ENCODE peak calls at places on chromosomes 16 and 17, in eight cellular contexts. X is right cardiac atrium, J is right atrium auricular region, Y is HL-60, E is cardiac muscle cell, K is tibial artery, L is RWPE1, A is thoracic aorta. O is an unnamed sample.

GRCh38 chr17:74642995-74643394 is 19.5 kb upstream of the CD300E start:
- DNase-seq in L (no peak), K (peak), X (no peak), A (no peak), E (no peak), J (no peak), Y (no peak), O (no peak)

GRCh38 chr17:82520041-82520910 is 744 bp downstream of the FOXK2 start:
- DNase-seq in A (no peak), L (no peak), E (peak), X (peak), J (no peak), Y (peak), K (no peak), O (peak)

GRCh38 chr17:52150935-52151334 is 7.6 kb downstream of the CA10 start:
- DNase-seq in E (no peak), Y (no peak), A (no peak), J (no peak), L (no peak), X (no peak), K (no peak), O (no peak)

GRCh38 chr16:87457724-87458423 is 35.0 kb downstream of the ZCCHC14 start:
- DNase-seq in Y (no peak), E (peak), A (no peak), J (no peak), K (no peak), L (peak), X (peak), O (peak)

GRCh38 chr17:5971969-5972368 is 98.2 kb upstream of the WSCD1 start:
- DNase-seq in A (no peak), J (no peak), Y (no peak), K (no peak), L (no peak), E (no peak), X (no peak), O (no peak)

GRCh38 chr17:19554393-19554792 is 20.7 kb downstream of the SLC47A1 start:
- DNase-seq in L (no peak), E (peak), J (peak), X (no peak), Y (no peak), K (no peak), A (no peak), O (no peak)

GRCh38 chr16:31214705-31215286 is 877 bp downstream of the TRIM72 start:
- DNase-seq in E (no peak), L (no peak), A (no peak), J (no peak), Y (no peak), K (no peak), X (peak), O (no peak)

GRCh38 chr17:45149669-45150603 is 1.7 kb downstream of the HEXIM1 start:
- DNase-seq in A (no peak), L (no peak), Y (peak), J (peak), E (peak), K (peak), X (peak), O (peak)

GRCh38 chr17:76384987-76385891 is 830 bp downstream of the SPHK1 start:
- DNase-seq in Y (no peak), K (peak), A (no peak), J (peak), E (peak), L (peak), X (no peak), O (peak)

GRCh38 chr16:49876716-49877129 is 20.8 kb upstream of the ZNF423 start:
- DNase-seq in A (no peak), X (peak), E (peak), L (peak), K (peak), Y (no peak), J (peak), O (peak)

GRCh38 chr17:74450925-74451403 is 15.5 kb upstream of the CD300A start:
- DNase-seq in L (no peak), J (peak), K (no peak), A (no peak), Y (no peak), X (no peak), E (no peak), O (no peak)

GRCh38 chr16:3013998-3014690 is 1.4 kb downstream of the CLDN9 start:
- DNase-seq in L (no peak), J (no peak), E (no peak), A (no peak), K (no peak), Y (no peak), X (no peak), O (no peak)

GRCh38 chr16:66930189-66930588 is 4.0 kb downstream of the CIAO2B start:
- DNase-seq in Y (no peak), A (no peak), L (no peak), J (no peak), E (peak), K (no peak), X (no peak), O (peak)

GRCh38 chr16:54355251-54355650 is 68.7 kb upstream of the IRX3 start:
- DNase-seq in Y (no peak), E (peak), L (no peak), X (no peak), K (no peak), J (no peak), A (no peak), O (no peak)

GRCh38 chr17:76544123-76544915 is 4.5 kb downstream of the PRCD start:
- DNase-seq in A (no peak), Y (no peak), K (peak), L (no peak), J (no peak), X (peak), E (no peak), O (no peak)

GRCh38 chr17:44308320-44308818 is at the start of gene RUNDC3A:
- DNase-seq in X (peak), L (peak), K (peak), J (peak), Y (peak), E (peak), A (peak), O (peak)

GRCh38 chr16:976389-976931 is 5.1 kb upstream of the SOX8 start:
- DNase-seq in E (no peak), L (no peak), K (no peak), J (no peak), X (peak), A (no peak), Y (no peak), O (no peak)

GRCh38 chr17:17445925-17446665 is 30.7 kb upstream of the MED9 start:
- DNase-seq in J (no peak), X (no peak), L (peak), E (peak), Y (no peak), A (no peak), K (no peak), O (peak)

GRCh38 chr16:86834451-86835035 is 256.2 kb downstream of the FOXL1 start:
- DNase-seq in L (no peak), Y (no peak), E (peak), J (no peak), K (no peak), X (no peak), A (no peak), O (peak)

GRCh38 chr16:88769617-88770458 is 15.2 kb downstream of the PIEZO1 start:
- DNase-seq in E (no peak), A (no peak), L (no peak), K (no peak), Y (peak), X (peak), J (no peak), O (peak)

GRCh38 chr17:2101448-2102257 is 46.8 kb downstream of the HIC1 start:
- DNase-seq in A (no peak), L (peak), J (no peak), Y (peak), K (peak), X (no peak), E (no peak), O (peak)
- H3K27ac ChIP-seq in A (no peak), L (peak), J (no peak), Y (peak), K (no peak), X (no peak), E (no peak), O (peak)

DNA sequence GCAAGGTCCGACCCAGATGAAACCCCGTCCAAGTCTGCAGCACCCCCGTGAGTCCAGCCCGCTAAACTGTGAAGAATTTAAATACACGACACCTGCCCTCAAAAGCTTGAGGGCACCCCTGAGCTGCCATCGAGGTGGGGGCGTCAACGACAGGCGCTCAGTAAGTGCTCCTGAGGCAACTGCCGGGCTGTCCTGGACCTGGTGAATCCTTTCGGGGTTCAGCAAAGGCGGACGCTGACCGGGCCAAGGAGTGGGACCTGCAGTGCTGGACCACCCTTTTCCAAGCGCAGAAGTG is 512 bp upstream of the ENDOV start:
- DNase-seq in Y (no peak), A (no peak), E (no peak), J (no peak), X (peak), L (peak), K (no peak), O (peak)
- H3K27ac ChIP-seq in Y (no peak), A (no peak), E (no peak), J (peak), X (no peak), L (peak), K (peak), O (no peak)

DNA sequence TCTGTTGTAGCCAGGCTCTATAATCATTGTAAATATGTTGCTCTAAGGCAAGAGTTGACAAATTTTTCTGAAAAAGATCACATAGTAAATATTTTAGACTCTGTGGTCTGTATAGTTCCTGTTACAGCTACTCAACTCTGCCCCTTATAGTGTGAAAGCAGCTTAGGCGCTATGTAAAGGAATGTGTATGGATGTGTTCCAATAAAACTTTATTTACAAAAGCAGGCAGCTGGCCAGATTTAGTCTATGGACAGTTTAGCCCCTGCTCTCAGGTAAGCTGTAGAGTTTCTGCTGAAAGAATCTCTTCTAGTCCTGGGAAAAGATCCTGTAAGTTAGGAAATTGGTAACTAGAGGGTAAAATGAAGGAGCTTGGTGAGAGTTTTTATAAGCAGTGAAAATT is 133.1 kb downstream of the SALL1 start:
- DNase-seq in K (no peak), E (no peak), X (no peak), L (no peak), J (no peak), Y (no peak), A (no peak), O (no peak)
- H3K27ac ChIP-seq in K (no peak), E (no peak), X (no peak), L (no peak), J (no peak), Y (no peak), A (no peak), O (no peak)

DNA sequence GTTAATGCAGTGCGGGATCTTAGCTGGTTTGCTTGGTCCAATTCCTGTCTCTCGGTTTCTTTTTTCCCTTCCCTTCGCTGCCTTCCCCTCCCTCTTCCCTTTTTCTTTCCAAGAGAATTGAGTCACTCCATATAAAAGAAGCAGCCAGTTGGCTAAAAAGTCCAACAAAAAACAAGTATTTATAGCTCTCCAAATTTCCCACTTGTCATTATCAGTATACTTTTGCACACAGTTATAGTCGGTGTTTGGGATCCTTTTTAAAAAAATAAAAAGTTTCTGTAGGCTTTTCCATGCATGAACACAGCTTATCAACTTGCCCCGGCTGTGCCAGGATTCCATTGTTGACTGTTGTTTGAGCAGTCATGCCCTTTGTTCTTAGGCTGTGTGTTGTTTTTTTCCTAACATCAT is 24.9 kb downstream of the HMOX2 start:
- DNase-seq in J (no peak), E (peak), A (no peak), L (no peak), K (no peak), Y (no peak), X (peak), O (peak)
- H3K27ac ChIP-seq in J (peak), E (peak), A (peak), L (no peak), K (peak), Y (no peak), X (peak), O (peak)

DNA sequence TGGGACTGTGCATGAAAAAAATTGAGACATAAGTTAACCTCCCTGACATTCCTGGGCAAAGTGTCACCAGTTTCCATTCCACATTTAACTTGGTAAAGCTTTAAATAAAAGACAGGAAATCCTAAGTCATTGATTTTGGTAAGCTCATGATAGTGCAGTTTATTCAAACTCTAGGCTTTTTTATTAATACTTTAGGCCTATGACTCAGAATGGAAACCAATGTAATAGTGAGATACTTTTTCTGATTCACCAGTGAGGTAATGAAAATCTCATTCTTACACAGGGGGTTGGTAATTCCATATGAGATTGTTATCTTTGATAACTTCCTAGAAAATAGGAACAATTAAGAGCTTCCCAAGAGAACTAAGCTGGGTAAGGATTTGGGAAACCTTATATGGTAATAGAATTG is 91.1 kb downstream of the NLK start:
- DNase-seq in J (no peak), Y (no peak), X (no peak), A (no peak), L (peak), K (no peak), E (peak), O (peak)
- H3K27ac ChIP-seq in J (no peak), Y (no peak), X (no peak), A (no peak), L (no peak), K (no peak), E (no peak), O (peak)